ENCODE peak calls at places on chromosomes 12 and 14, in nine cellular contexts. J, P, O, C, R, F, D, M and L are unnamed samples.

GRCh38 chr14:104317500-104317805 is 179.1 kb downstream of the KIF26A start:
- DNase-seq in C (no peak), J (no peak), R (peak; percentile 10), D (no peak), M (no peak), F (peak; percentile 34), O (no peak), P (no peak), L (no peak)

GRCh38 chr12:52007158-52007921 is 594 bp downstream of the TAMALIN start:
- DNase-seq in O (no peak), J (peak; percentile 82), F (peak; percentile 72), M (no peak), R (peak; percentile 32), P (peak; percentile 32), D (no peak), C (no peak), L (peak; percentile 76)

GRCh38 chr12:1532796-1533195 is 61.6 kb downstream of the FBXL14 start:
- DNase-seq in O (no peak), C (no peak), M (no peak), P (peak; percentile 43), D (no peak), J (no peak), R (no peak), F (no peak), L (no peak)

GRCh38 chr12:12612403-12612802 is 727 bp downstream of the CREBL2 start:
- DNase-seq in C (no peak), R (no peak), D (no peak), P (peak; percentile 67), F (no peak), J (no peak), O (no peak), M (peak; percentile 80), L (no peak)

GRCh38 chr12:39902823-39903222 is 203.1 kb downstream of the SLC2A13 start:
- DNase-seq in C (no peak), M (no peak), F (no peak), J (no peak), D (no peak), P (no peak), R (no peak), O (no peak), L (no peak)

GRCh38 chr12:68977909-68978610 is 45.1 kb upstream of the CPM start:
- DNase-seq in O (no peak), F (no peak), P (no peak), D (no peak), R (no peak), C (no peak), J (no peak), M (no peak), L (no peak)

GRCh38 chr12:26198742-26199141 is 3.4 kb downstream of the SSPN start:
- DNase-seq in C (no peak), M (peak; percentile 63), P (peak; percentile 86), R (no peak), O (peak; percentile 29), F (peak; percentile 69), D (no peak), J (no peak), L (peak; percentile 67)

GRCh38 chr12:15256760-15257159 is 35.5 kb upstream of the RERG start:
- DNase-seq in C (no peak), D (no peak), F (peak; percentile 50), M (peak; percentile 2), O (no peak), P (peak; percentile 81), J (no peak), R (no peak), L (no peak)

GRCh38 chr12:105935106-105935505 is 203.6 kb downstream of the NUAK1 start:
- DNase-seq in O (no peak), F (no peak), P (no peak), C (no peak), R (no peak), J (no peak), D (no peak), M (peak; percentile 29), L (no peak)

GRCh38 chr12:88371416-88372183 is 208.7 kb downstream of the KITLG start:
- DNase-seq in F (peak; percentile 60), M (no peak), R (no peak), P (peak; percentile 40), C (no peak), J (no peak), O (no peak), D (no peak), L (no peak)

GRCh38 chr14:92539875-92540274 is 26.3 kb downstream of the RIN3 start:
- DNase-seq in D (no peak), C (no peak), J (peak; percentile 60), O (no peak), P (no peak), F (peak; percentile 60), M (peak; percentile 56), R (no peak), L (no peak)

GRCh38 chr14:92534863-92535654 is 21.5 kb downstream of the RIN3 start:
- DNase-seq in J (no peak), C (no peak), F (no peak), D (no peak), R (no peak), M (no peak), O (no peak), P (no peak), L (no peak)

GRCh38 chr14:92539419-92539818 is 25.8 kb downstream of the RIN3 start:
- DNase-seq in O (no peak), J (no peak), D (no peak), F (no peak), C (no peak), P (no peak), M (peak; percentile 19), R (no peak), L (no peak)

GRCh38 chr14:92540472-92541048 is 27.0 kb downstream of the RIN3 start:
- DNase-seq in F (peak; percentile 92), J (peak; percentile 93), C (peak; percentile 65), M (peak; percentile 100), O (no peak), D (no peak), P (peak; percentile 99), R (peak; percentile 64), L (peak; percentile 97)

GRCh38 chr14:92538412-92539017 is 24.9 kb downstream of the RIN3 start:
- DNase-seq in D (peak; percentile 42), C (no peak), P (no peak), R (no peak), F (no peak), J (no peak), M (no peak), O (no peak), L (no peak)
- H3K4me1 ChIP-seq in D (peaks cover 28% of the 10 kb centered on the region), C (no peaks in the 10 kb centered on the region), P (peaks cover 24% of the 10 kb centered on the region), R (peaks cover 15% of the 10 kb centered on the region), F (peaks cover 8% of the 10 kb centered on the region), J (peaks cover 18% of the 10 kb centered on the region), M (peaks cover 17% of the 10 kb centered on the region), O (no peaks in the 10 kb centered on the region), L (peaks cover 2% of the 10 kb centered on the region)

GRCh38 chr14:54676822-54677708 is 110.1 kb downstream of the SAMD4A start:
- DNase-seq in C (no peak), F (no peak), M (peak; percentile 96), J (no peak), R (no peak), D (no peak), P (peak; percentile 95), O (no peak), L (peak; percentile 65)

GRCh38 chr14:54674342-54674741 is 107.4 kb downstream of the SAMD4A start:
- DNase-seq in R (no peak), C (no peak), M (no peak), O (no peak), D (no peak), P (no peak), F (no peak), J (no peak), L (no peak)

GRCh38 chr14:54672688-54673087 is 105.8 kb downstream of the SAMD4A start:
- DNase-seq in P (no peak), M (no peak), F (no peak), C (no peak), R (no peak), O (no peak), J (no peak), D (no peak), L (no peak)

GRCh38 chr14:54673193-54674121 is 106.5 kb downstream of the SAMD4A start:
- DNase-seq in F (no peak), R (no peak), D (no peak), J (no peak), M (peak; percentile 66), O (no peak), P (no peak), C (no peak), L (no peak)

DNA sequence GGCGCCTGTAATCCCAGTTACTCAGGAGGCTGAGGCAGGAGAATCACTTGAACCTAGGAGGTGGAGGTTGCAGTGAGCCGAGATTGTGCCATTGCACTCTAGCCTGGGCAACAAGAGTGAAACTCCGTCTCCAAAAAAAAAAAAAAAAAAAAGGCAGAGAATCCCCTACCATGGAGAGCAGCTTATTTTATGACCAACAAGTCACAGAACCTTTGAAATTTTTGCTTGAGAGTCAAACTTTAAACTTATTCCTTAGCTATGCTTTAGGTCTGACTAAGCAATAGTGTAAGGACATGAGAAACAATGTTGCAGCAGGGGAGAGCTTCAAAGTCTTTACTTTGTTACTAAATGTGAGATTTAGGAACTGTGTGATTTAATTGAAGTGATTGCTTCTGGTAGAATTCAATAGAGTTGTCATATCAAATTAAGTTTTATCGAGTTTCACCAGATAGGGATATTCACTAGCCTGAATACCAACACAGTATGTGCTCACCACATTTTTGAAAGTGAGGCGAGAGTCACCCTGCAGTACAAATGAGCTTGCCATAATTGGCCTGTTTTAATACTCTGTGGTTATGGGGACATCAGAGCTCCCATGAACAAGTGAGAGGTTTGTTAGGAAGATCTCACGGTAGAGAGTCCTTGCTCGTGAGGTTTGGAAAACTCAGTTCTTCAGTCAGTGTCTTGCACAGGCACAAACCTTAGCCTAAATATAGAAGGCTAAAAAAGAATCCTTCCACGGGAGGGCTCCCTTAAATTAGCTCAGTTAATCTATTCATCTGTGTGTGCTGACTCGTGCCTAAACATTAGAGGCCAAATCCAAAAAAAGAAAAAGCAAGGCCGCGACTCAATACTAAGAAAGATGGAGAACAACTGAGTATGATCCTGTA is 108.6 kb downstream of the SAMD4A start:
- DNase-seq in J (no peak), D (no peak), C (no peak), O (no peak), R (no peak), F (no peak), P (no peak), M (no peak), L (no peak)
- H3K4me1 ChIP-seq in J (peaks cover 30% of the 10 kb centered on the region), D (peaks cover 14% of the 10 kb centered on the region), C (no peaks in the 10 kb centered on the region), O (peaks cover 10% of the 10 kb centered on the region), R (peaks cover 16% of the 10 kb centered on the region), F (peaks cover 81% of the 10 kb centered on the region), P (peaks cover 60% of the 10 kb centered on the region), M (peaks cover 19% of the 10 kb centered on the region), L (peaks cover 17% of the 10 kb centered on the region)

GRCh38 chr12:121980211-121980891 is 41.3 kb upstream of the BCL7A start:
- DNase-seq in R (no peak), M (peak; percentile 64), F (no peak), D (peak; percentile 42), C (no peak), P (no peak), O (no peak), J (no peak), L (no peak)
- H3K4me1 ChIP-seq in R (no peaks in the 10 kb centered on the region), M (no peaks in the 10 kb centered on the region), F (no peaks in the 10 kb centered on the region), D (peaks cover 33% of the 10 kb centered on the region), C (peaks cover 1% of the 10 kb centered on the region), P (no peaks in the 10 kb centered on the region), O (no peaks in the 10 kb centered on the region), J (no peaks in the 10 kb centered on the region), L (no peaks in the 10 kb centered on the region)

GRCh38 chr12:79000501-79000900 is 135.9 kb downstream of the SYT1 start:
- DNase-seq in F (no peak), P (no peak), M (peak; percentile 32), D (no peak), R (no peak), C (no peak), J (no peak), O (no peak), L (no peak)

GRCh38 chr12:79006306-79006705 is 141.7 kb downstream of the SYT1 start:
- DNase-seq in P (peak; percentile 39), F (no peak), O (no peak), C (no peak), J (no peak), R (no peak), D (no peak), M (peak; percentile 21), L (no peak)

GRCh38 chr12:79001404-79001803 is 136.8 kb downstream of the SYT1 start:
- DNase-seq in R (no peak), D (no peak), O (no peak), P (no peak), J (no peak), C (no peak), M (no peak), F (no peak), L (no peak)
- H3K4me1 ChIP-seq in R (no peaks in the 10 kb centered on the region), D (no peaks in the 10 kb centered on the region), O (peaks cover 40% of the 10 kb centered on the region), P (no peaks in the 10 kb centered on the region), J (no peaks in the 10 kb centered on the region), C (no peaks in the 10 kb centered on the region), M (no peaks in the 10 kb centered on the region), F (no peaks in the 10 kb centered on the region), L (no peaks in the 10 kb centered on the region)